ENCODE peak calls at places on chromosomes 7 and 10, in ten cellular contexts. One of them, this sample, is unnamed.

GRCh38 chr10:10209152-10209551 is 808.5 kb upstream of the CELF2 start:
- DNase-seq in A549: no peak
- DNase-seq in adrenal gland: peak; percentile 29
- DNase-seq in spleen: no peak
- DNase-seq in uterus: peak; percentile 51
- DNase-seq in esophagus muscularis mucosa: no peak
- DNase-seq in NB4: peak; percentile 1
- DNase-seq in ovary: peak; percentile 40
- DNase-seq in suprapubic skin: peak; percentile 64
- DNase-seq in transverse colon: no peak
- DNase-seq in this sample: no peak

GRCh38 chr10:29757551-29758297 is 123.0 kb upstream of the SVIL start:
- DNase-seq in A549: no peak
- DNase-seq in adrenal gland: peak; percentile 12
- DNase-seq in spleen: no peak
- DNase-seq in uterus: no peak
- DNase-seq in esophagus muscularis mucosa: no peak
- DNase-seq in NB4: peak; percentile 6
- DNase-seq in ovary: no peak
- DNase-seq in suprapubic skin: no peak
- DNase-seq in transverse colon: no peak
- DNase-seq in this sample: no peak

GRCh38 chr10:75430000-75430763 is 1.2 kb upstream of the LRMDA start:
- DNase-seq in A549: peak; percentile 38
- DNase-seq in adrenal gland: peak; percentile 85
- DNase-seq in spleen: peak; percentile 86
- DNase-seq in uterus: no peak
- DNase-seq in esophagus muscularis mucosa: no peak
- DNase-seq in NB4: peak; percentile 97
- DNase-seq in ovary: peak; percentile 75
- DNase-seq in suprapubic skin: no peak
- DNase-seq in transverse colon: peak; percentile 43
- DNase-seq in this sample: peak; percentile 47

GRCh38 chr10:71424496-71425194 is 27.9 kb downstream of the CDH23 start:
- DNase-seq in A549: no peak
- DNase-seq in adrenal gland: no peak
- DNase-seq in spleen: no peak
- DNase-seq in uterus: no peak
- DNase-seq in esophagus muscularis mucosa: no peak
- DNase-seq in NB4: no peak
- DNase-seq in ovary: peak; percentile 4
- DNase-seq in suprapubic skin: no peak
- DNase-seq in transverse colon: no peak
- DNase-seq in this sample: no peak

GRCh38 chr10:14661818-14662217 is 112.9 kb downstream of the FAM107B start:
- DNase-seq in A549: no peak
- DNase-seq in adrenal gland: no peak
- DNase-seq in spleen: no peak
- DNase-seq in uterus: no peak
- DNase-seq in esophagus muscularis mucosa: no peak
- DNase-seq in NB4: no peak
- DNase-seq in ovary: no peak
- DNase-seq in suprapubic skin: no peak
- DNase-seq in transverse colon: no peak
- DNase-seq in this sample: no peak

GRCh38 chr7:70113078-70113477 is 514.8 kb downstream of the AUTS2 start:
- DNase-seq in A549: no peak
- DNase-seq in adrenal gland: no peak
- DNase-seq in spleen: no peak
- DNase-seq in uterus: no peak
- DNase-seq in esophagus muscularis mucosa: no peak
- DNase-seq in NB4: no peak
- DNase-seq in ovary: no peak
- DNase-seq in suprapubic skin: no peak
- DNase-seq in transverse colon: no peak
- DNase-seq in this sample: no peak

GRCh38 chr10:95605163-95605562 is 44.0 kb upstream of the SORBS1 start:
- DNase-seq in A549: no peak
- DNase-seq in adrenal gland: no peak
- DNase-seq in spleen: no peak
- DNase-seq in uterus: peak; percentile 58
- DNase-seq in esophagus muscularis mucosa: no peak
- DNase-seq in NB4: no peak
- DNase-seq in ovary: no peak
- DNase-seq in suprapubic skin: no peak
- DNase-seq in transverse colon: peak; percentile 21
- DNase-seq in this sample: no peak

GRCh38 chr7:113796557-113796956 is 122.3 kb downstream of the PPP1R3A start:
- DNase-seq in A549: no peak
- DNase-seq in adrenal gland: no peak
- DNase-seq in spleen: no peak
- DNase-seq in uterus: no peak
- DNase-seq in esophagus muscularis mucosa: no peak
- DNase-seq in NB4: peak; percentile 90
- DNase-seq in ovary: no peak
- DNase-seq in suprapubic skin: no peak
- DNase-seq in transverse colon: no peak
- DNase-seq in this sample: no peak

GRCh38 chr10:58054881-58055280 is 212.8 kb downstream of the IPMK start:
- DNase-seq in A549: no peak
- DNase-seq in adrenal gland: no peak
- DNase-seq in spleen: no peak
- DNase-seq in uterus: no peak
- DNase-seq in esophagus muscularis mucosa: no peak
- DNase-seq in NB4: no peak
- DNase-seq in ovary: no peak
- DNase-seq in suprapubic skin: no peak
- DNase-seq in transverse colon: no peak
- DNase-seq in this sample: no peak

GRCh38 chr10:132788180-132788830 is 2.4 kb upstream of the NKX6-2 start:
- DNase-seq in A549: peak; percentile 40
- DNase-seq in adrenal gland: no peak
- DNase-seq in spleen: no peak
- DNase-seq in uterus: no peak
- DNase-seq in esophagus muscularis mucosa: no peak
- DNase-seq in NB4: no peak
- DNase-seq in ovary: no peak
- DNase-seq in suprapubic skin: no peak
- DNase-seq in transverse colon: peak; percentile 18
- DNase-seq in this sample: peak; percentile 29

GRCh38 chr7:103597606-103598005 is 151.6 kb upstream of the SLC26A5 start:
- DNase-seq in A549: no peak
- DNase-seq in adrenal gland: no peak
- DNase-seq in spleen: no peak
- DNase-seq in uterus: no peak
- DNase-seq in esophagus muscularis mucosa: no peak
- DNase-seq in NB4: no peak
- DNase-seq in ovary: no peak
- DNase-seq in suprapubic skin: no peak
- DNase-seq in transverse colon: no peak
- DNase-seq in this sample: no peak

GRCh38 chr10:114623661-114624294 is 34.3 kb downstream of the ABLIM1 start:
- DNase-seq in A549: peak; percentile 66
- DNase-seq in adrenal gland: peak; percentile 71
- DNase-seq in spleen: no peak
- DNase-seq in uterus: no peak
- DNase-seq in esophagus muscularis mucosa: no peak
- DNase-seq in NB4: no peak
- DNase-seq in ovary: no peak
- DNase-seq in suprapubic skin: no peak
- DNase-seq in transverse colon: no peak
- DNase-seq in this sample: no peak

GRCh38 chr10:70169011-70169410 is 1.3 kb downstream of the SAR1A start:
- DNase-seq in A549: no peak
- DNase-seq in adrenal gland: no peak
- DNase-seq in spleen: no peak
- DNase-seq in uterus: no peak
- DNase-seq in esophagus muscularis mucosa: no peak
- DNase-seq in NB4: no peak
- DNase-seq in ovary: no peak
- DNase-seq in suprapubic skin: no peak
- DNase-seq in transverse colon: no peak
- DNase-seq in this sample: no peak

GRCh38 chr7:18064242-18064838 is 36.7 kb upstream of the PRPS1L1 start:
- DNase-seq in A549: no peak
- DNase-seq in adrenal gland: peak; percentile 13
- DNase-seq in spleen: no peak
- DNase-seq in uterus: no peak
- DNase-seq in esophagus muscularis mucosa: no peak
- DNase-seq in NB4: peak; percentile 50
- DNase-seq in ovary: no peak
- DNase-seq in suprapubic skin: no peak
- DNase-seq in transverse colon: peak; percentile 41
- DNase-seq in this sample: peak; percentile 62

DNA sequence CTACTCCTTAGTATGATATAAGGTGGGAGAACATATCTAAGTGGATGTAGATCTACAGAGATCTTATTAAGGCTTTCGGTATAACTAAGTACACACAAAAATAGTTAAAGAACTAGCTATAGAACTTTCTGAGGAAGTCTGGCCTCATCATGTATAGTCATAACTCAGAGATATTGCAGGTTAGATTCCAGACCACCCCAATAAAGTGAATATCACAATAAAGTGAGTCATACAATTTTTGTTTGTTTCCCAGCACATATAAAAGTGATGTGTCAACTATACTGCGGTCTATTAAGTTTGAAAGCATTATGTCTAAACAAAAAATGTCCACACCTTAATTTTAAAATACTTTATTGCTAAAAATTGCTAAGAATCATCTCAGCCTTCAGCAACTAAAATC is 24.7 kb upstream of the SEMA3A start:
- DNase-seq in A549: no peak
- DNase-seq in adrenal gland: no peak
- DNase-seq in spleen: no peak
- DNase-seq in uterus: no peak
- DNase-seq in esophagus muscularis mucosa: no peak
- DNase-seq in NB4: no peak
- DNase-seq in ovary: no peak
- DNase-seq in suprapubic skin: no peak
- DNase-seq in transverse colon: no peak
- DNase-seq in this sample: no peak
- H3K4me3 ChIP-seq in A549: no peak overlapping the region
- H3K4me3 ChIP-seq in adrenal gland: no peak overlapping the region
- H3K4me3 ChIP-seq in spleen: no peak overlapping the region
- H3K4me3 ChIP-seq in uterus: no peak overlapping the region
- H3K4me3 ChIP-seq in esophagus muscularis mucosa: no peak overlapping the region
- H3K4me3 ChIP-seq in NB4: no peak overlapping the region
- H3K4me3 ChIP-seq in ovary: no peak overlapping the region
- H3K4me3 ChIP-seq in suprapubic skin: no peak overlapping the region
- H3K4me3 ChIP-seq in transverse colon: no peak overlapping the region
- H3K4me3 ChIP-seq in this sample: no peak overlapping the region

GRCh38 chr10:97433430-97434001 is 7.5 kb downstream of the PGAM1 start:
- DNase-seq in A549: no peak
- DNase-seq in adrenal gland: no peak
- DNase-seq in spleen: no peak
- DNase-seq in uterus: no peak
- DNase-seq in esophagus muscularis mucosa: no peak
- DNase-seq in NB4: no peak
- DNase-seq in ovary: no peak
- DNase-seq in suprapubic skin: no peak
- DNase-seq in transverse colon: no peak
- DNase-seq in this sample: no peak
- TF ChIP-seq POLR2A in A549: no peak
- TF ChIP-seq POLR2A in adrenal gland: no peak
- TF ChIP-seq POLR2A in spleen: no peak
- TF ChIP-seq POLR2A in uterus: no peak
- TF ChIP-seq POLR2A in esophagus muscularis mucosa: no peak
- TF ChIP-seq POLR2A in NB4: no peak
- TF ChIP-seq POLR2A in ovary: no peak
- TF ChIP-seq POLR2A in suprapubic skin: no peak
- TF ChIP-seq POLR2A in transverse colon: no peak
- TF ChIP-seq POLR2A in this sample: no peak

DNA sequence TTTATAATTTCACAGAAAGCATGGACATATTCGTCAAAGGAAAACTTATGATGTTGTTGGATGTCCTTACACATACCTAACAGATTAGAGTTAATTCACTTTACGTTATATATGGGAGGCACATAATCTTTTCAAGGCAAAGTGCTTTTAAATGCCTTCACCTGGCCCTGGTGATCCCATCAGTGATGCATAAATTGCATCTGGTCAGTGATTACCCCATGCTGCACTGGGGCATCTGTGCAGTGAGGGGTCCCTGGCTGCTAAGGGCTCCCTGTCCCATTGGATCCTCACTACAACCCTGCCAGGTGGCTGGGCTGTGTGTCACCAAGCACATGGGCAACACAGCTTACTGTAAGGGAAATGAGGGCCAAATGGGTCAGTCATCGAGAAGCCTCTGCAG is 441.1 kb downstream of the RPS24 start:
- DNase-seq in A549: no peak
- DNase-seq in adrenal gland: no peak
- DNase-seq in spleen: no peak
- DNase-seq in uterus: no peak
- DNase-seq in esophagus muscularis mucosa: peak; percentile 82
- DNase-seq in NB4: no peak
- DNase-seq in ovary: no peak
- DNase-seq in suprapubic skin: no peak
- DNase-seq in transverse colon: no peak
- DNase-seq in this sample: no peak
- H3K4me3 ChIP-seq in A549: no peak overlapping the region
- H3K4me3 ChIP-seq in adrenal gland: no peak overlapping the region
- H3K4me3 ChIP-seq in spleen: no peak overlapping the region
- H3K4me3 ChIP-seq in uterus: no peak overlapping the region
- H3K4me3 ChIP-seq in esophagus muscularis mucosa: no peak overlapping the region
- H3K4me3 ChIP-seq in NB4: no peak overlapping the region
- H3K4me3 ChIP-seq in ovary: no peak overlapping the region
- H3K4me3 ChIP-seq in suprapubic skin: no peak overlapping the region
- H3K4me3 ChIP-seq in transverse colon: no peak overlapping the region
- H3K4me3 ChIP-seq in this sample: no peak overlapping the region

GRCh38 chr10:6579193-6579903 is 728 bp downstream of the PRKCQ start:
- DNase-seq in A549: no peak
- DNase-seq in adrenal gland: no peak
- DNase-seq in spleen: no peak
- DNase-seq in uterus: no peak
- DNase-seq in esophagus muscularis mucosa: no peak
- DNase-seq in NB4: no peak
- DNase-seq in ovary: no peak
- DNase-seq in suprapubic skin: no peak
- DNase-seq in transverse colon: no peak
- DNase-seq in this sample: no peak

GRCh38 chr10:6581750-6582697 is 1.9 kb upstream of the PRKCQ start:
- DNase-seq in A549: no peak
- DNase-seq in adrenal gland: no peak
- DNase-seq in spleen: no peak
- DNase-seq in uterus: no peak
- DNase-seq in esophagus muscularis mucosa: no peak
- DNase-seq in NB4: no peak
- DNase-seq in ovary: no peak
- DNase-seq in suprapubic skin: no peak
- DNase-seq in transverse colon: no peak
- DNase-seq in this sample: no peak

GRCh38 chr10:6579904-6580278 is at the start of gene PRKCQ:
- DNase-seq in A549: peak; percentile 26
- DNase-seq in adrenal gland: peak; percentile 16
- DNase-seq in spleen: no peak
- DNase-seq in uterus: no peak
- DNase-seq in esophagus muscularis mucosa: no peak
- DNase-seq in NB4: no peak
- DNase-seq in ovary: peak; percentile 34
- DNase-seq in suprapubic skin: no peak
- DNase-seq in transverse colon: peak; percentile 31
- DNase-seq in this sample: peak; percentile 23

GRCh38 chr10:6578221-6579192 is 1.6 kb downstream of the PRKCQ start:
- DNase-seq in A549: no peak
- DNase-seq in adrenal gland: no peak
- DNase-seq in spleen: no peak
- DNase-seq in uterus: no peak
- DNase-seq in esophagus muscularis mucosa: no peak
- DNase-seq in NB4: no peak
- DNase-seq in ovary: no peak
- DNase-seq in suprapubic skin: no peak
- DNase-seq in transverse colon: no peak
- DNase-seq in this sample: no peak

GRCh38 chr10:6580279-6581029 is 378 bp upstream of the PRKCQ start:
- DNase-seq in A549: peak; percentile 47
- DNase-seq in adrenal gland: peak; percentile 78
- DNase-seq in spleen: peak; percentile 96
- DNase-seq in uterus: peak; percentile 60
- DNase-seq in esophagus muscularis mucosa: no peak
- DNase-seq in NB4: peak; percentile 84
- DNase-seq in ovary: peak; percentile 65
- DNase-seq in suprapubic skin: no peak
- DNase-seq in transverse colon: peak; percentile 79
- DNase-seq in this sample: peak; percentile 68
- TF ChIP-seq POLR2A in A549: peak; percentile 70
- TF ChIP-seq POLR2A in adrenal gland: no peak
- TF ChIP-seq POLR2A in spleen: no peak
- TF ChIP-seq POLR2A in uterus: no peak
- TF ChIP-seq POLR2A in esophagus muscularis mucosa: peak; percentile 31
- TF ChIP-seq POLR2A in NB4: peak; percentile 64
- TF ChIP-seq POLR2A in ovary: no peak
- TF ChIP-seq POLR2A in suprapubic skin: no peak
- TF ChIP-seq POLR2A in transverse colon: peak; percentile 26
- TF ChIP-seq POLR2A in this sample: no peak